ENCODE peak calls at places on chromosome 1, in nine cellular contexts. L is RPMI7951; V is left cardiac atrium; D is progenitor cell of endocrine pancreas; W is COR-L47; S is activated CD8-positive, alpha-beta memory T cell treated with anti-CD3 and anti-CD28 coated beads for 1 hour; K is activated CD4-positive, CD25-positive, alpha-beta regulatory T cell; Y is NCI-H2107; G is posterior cingulate gyrus. H is an unnamed sample.

GRCh38 chr1:85992756-85993155 is 163.8 kb downstream of the COL24A1 start:
- DNase-seq in L (peak), V (no peak), D (no peak), W (no peak), S (no peak), K (no peak), Y (no peak), G (no peak), H (no peak)

GRCh38 chr1:218257371-218257770 is 27.7 kb upstream of the RRP15 start:
- DNase-seq in L (no peak), V (no peak), D (no peak), W (no peak), S (no peak), K (no peak), Y (no peak), G (no peak), H (no peak)

GRCh38 chr1:155970531-155971167 is 7.7 kb downstream of the ARHGEF2 start:
- DNase-seq in L (peak), V (peak), D (no peak), W (no peak), S (no peak), K (no peak), Y (no peak), G (peak), H (no peak)

GRCh38 chr1:220007438-220007837 is 38.9 kb downstream of the EPRS1 start:
- DNase-seq in L (no peak), V (no peak), D (no peak), W (no peak), S (no peak), K (no peak), Y (no peak), G (no peak), H (no peak)

GRCh38 chr1:246583448-246584185 is 17.4 kb downstream of the CNST start:
- DNase-seq in L (peak), V (no peak), D (no peak), W (peak), S (no peak), K (no peak), Y (peak), G (no peak), H (no peak)

GRCh38 chr1:243738020-243738419 is 112.0 kb downstream of the AKT3 start:
- DNase-seq in L (no peak), V (no peak), D (no peak), W (no peak), S (no peak), K (no peak), Y (no peak), G (peak), H (no peak)

GRCh38 chr1:153771841-153772593 is 3.2 kb upstream of the SLC27A3 start:
- DNase-seq in L (no peak), V (no peak), D (peak), W (no peak), S (no peak), K (no peak), Y (no peak), G (no peak), H (no peak)

GRCh38 chr1:195946500-195946899 is 661.7 kb downstream of the KCNT2 start:
- DNase-seq in L (no peak), V (no peak), D (no peak), W (no peak), S (no peak), K (no peak), Y (no peak), G (no peak), H (no peak)

GRCh38 chr1:16394977-16395376 is 27.9 kb downstream of the SZRD1 start:
- DNase-seq in L (no peak), V (no peak), D (no peak), W (no peak), S (no peak), K (no peak), Y (no peak), G (no peak), H (no peak)

GRCh38 chr1:86419277-86419903 is 4.6 kb upstream of the CLCA2 start:
- DNase-seq in L (peak), V (no peak), D (no peak), W (peak), S (no peak), K (no peak), Y (no peak), G (no peak), H (peak)

GRCh38 chr1:86762336-86762735 is 58.0 kb downstream of the SH3GLB1 start:
- DNase-seq in L (no peak), V (no peak), D (no peak), W (no peak), S (no peak), K (no peak), Y (no peak), G (no peak), H (no peak)

GRCh38 chr1:159945483-159946241 is at the start of gene IGSF9:
- DNase-seq in L (peak), V (peak), D (peak), W (peak), S (peak), K (peak), Y (peak), G (peak), H (peak)

GRCh38 chr1:32500387-32501209 is 35.7 kb downstream of the ZBTB8B start:
- DNase-seq in L (peak), V (peak), D (peak), W (peak), S (no peak), K (no peak), Y (peak), G (peak), H (peak)

GRCh38 chr1:17120483-17120882 is 1.2 kb upstream of the PADI2 start:
- DNase-seq in L (no peak), V (no peak), D (no peak), W (no peak), S (no peak), K (no peak), Y (no peak), G (no peak), H (no peak)

GRCh38 chr1:97084566-97084965 is 363.0 kb downstream of the PTBP2 start:
- DNase-seq in L (no peak), V (no peak), D (no peak), W (no peak), S (no peak), K (no peak), Y (no peak), G (no peak), H (no peak)

GRCh38 chr1:23742670-23743286 is 493 bp upstream of the ELOA start:
- DNase-seq in L (no peak), V (no peak), D (no peak), W (no peak), S (no peak), K (no peak), Y (no peak), G (no peak), H (no peak)

GRCh38 chr1:12153181-12153785 is 13.5 kb upstream of the TNFRSF1B start:
- DNase-seq in L (peak), V (peak), D (no peak), W (no peak), S (no peak), K (no peak), Y (no peak), G (peak), H (no peak)

GRCh38 chr1:2468041-2468472 is 8.0 kb upstream of the PLCH2 start:
- DNase-seq in L (peak), V (peak), D (peak), W (no peak), S (peak), K (peak), Y (no peak), G (no peak), H (peak)

GRCh38 chr1:78536427-78536826 is 45.7 kb downstream of the PTGFR start:
- DNase-seq in L (peak), V (no peak), D (no peak), W (no peak), S (no peak), K (no peak), Y (no peak), G (no peak), H (no peak)

GRCh38 chr1:47231314-47232186 is 475 bp downstream of the TAL1 start:
- DNase-seq in L (peak), V (peak), D (no peak), W (no peak), S (no peak), K (no peak), Y (no peak), G (no peak), H (no peak)

GRCh38 chr1:229229137-229229720 is 41.7 kb upstream of the RAB4A start:
- DNase-seq in L (peak), V (no peak), D (no peak), W (no peak), S (no peak), K (no peak), Y (no peak), G (no peak), H (no peak)

GRCh38 chr1:9996624-9997582 is at the start of gene RBP7:
- DNase-seq in L (no peak), V (peak), D (peak), W (no peak), S (no peak), K (no peak), Y (no peak), G (peak), H (peak)

GRCh38 chr1:226939439-226940028 is 560 bp upstream of the COQ8A start:
- DNase-seq in L (peak), V (peak), D (peak), W (peak), S (peak), K (peak), Y (no peak), G (peak), H (no peak)

GRCh38 chr1:109977225-109977624 is 7.3 kb upstream of the AHCYL1 start:
- DNase-seq in L (no peak), V (peak), D (no peak), W (no peak), S (no peak), K (no peak), Y (no peak), G (no peak), H (no peak)

GRCh38 chr1:54742262-54742661 is 22.1 kb downstream of the PARS2 start:
- DNase-seq in L (no peak), V (no peak), D (no peak), W (no peak), S (no peak), K (no peak), Y (no peak), G (no peak), H (no peak)

GRCh38 chr1:23478896-23479790 is 4.8 kb downstream of the ASAP3 start:
- DNase-seq in L (no peak), V (peak), D (no peak), W (no peak), S (no peak), K (no peak), Y (no peak), G (no peak), H (no peak)

GRCh38 chr1:207654320-207654719 is 9.4 kb downstream of the CR1L start:
- DNase-seq in L (no peak), V (no peak), D (no peak), W (no peak), S (no peak), K (no peak), Y (no peak), G (no peak), H (no peak)

H was measured in frontal cortex.